ENCODE peak calls at places on chromosome 1, in nine cellular contexts. A, M, N, G, O, L, Z, C and I are unnamed samples. For H3K4me1, the result is how much of the 10 kb centered on the place peaks cover.

GRCh38 chr1:229196404-229197224 is 74.3 kb upstream of the RAB4A start:
- DNase-seq in N (no peak), G (no peak), O (peak), C (no peak), L (no peak), Z (no peak), A (no peak), M (no peak), I (no peak)

GRCh38 chr1:166197597-166197996 is 30.8 kb upstream of the FAM78B start:
- DNase-seq in A (no peak), O (no peak), N (no peak), C (no peak), Z (no peak), G (no peak), M (no peak), L (no peak), I (no peak)

GRCh38 chr1:3902546-3902945 is 2.5 kb upstream of the C1orf174 start:
- DNase-seq in Z (no peak), G (no peak), A (no peak), O (peak), L (no peak), C (no peak), M (no peak), N (no peak), I (no peak)

GRCh38 chr1:53954128-53954527 is 8.0 kb downstream of the LRRC42 start:
- DNase-seq in A (no peak), Z (no peak), C (no peak), G (no peak), N (no peak), L (no peak), M (no peak), O (no peak), I (no peak)

GRCh38 chr1:194658090-194658439 is 1471.7 kb upstream of the B3GALT2 start:
- DNase-seq in L (no peak), Z (no peak), M (peak), C (no peak), A (no peak), O (no peak), G (no peak), N (no peak), I (no peak)

GRCh38 chr1:180027949-180028445 is 73.4 kb downstream of the CEP350 start:
- DNase-seq in L (no peak), G (no peak), C (no peak), Z (no peak), A (no peak), N (no peak), O (peak), M (no peak), I (no peak)

GRCh38 chr1:24415910-24416665 is 486 bp downstream of the NIPAL3 start:
- DNase-seq in M (peak), Z (peak), G (no peak), A (no peak), L (no peak), C (peak), O (peak), N (no peak), I (no peak)

GRCh38 chr1:153531638-153532037 is 4.2 kb downstream of the S100A6 start:
- DNase-seq in C (no peak), N (no peak), L (no peak), G (no peak), A (no peak), O (no peak), M (no peak), Z (no peak), I (no peak)

GRCh38 chr1:112146201-112146715 is 156.8 kb upstream of the KCND3 start:
- DNase-seq in A (no peak), G (no peak), Z (no peak), M (no peak), C (no peak), O (no peak), L (no peak), N (no peak), I (no peak)

GRCh38 chr1:11174271-11174942 is 14.7 kb upstream of the ANGPTL7 start:
- DNase-seq in Z (peak), O (no peak), G (no peak), A (no peak), N (no peak), C (no peak), L (no peak), M (no peak), I (no peak)

GRCh38 chr1:203934027-203934426 is 72.6 kb downstream of the SNRPE start:
- DNase-seq in L (no peak), A (no peak), N (no peak), O (no peak), G (no peak), M (no peak), Z (no peak), C (no peak), I (no peak)

GRCh38 chr1:210828996-210829596 is 304.9 kb downstream of the KCNH1 start:
- DNase-seq in L (no peak), A (no peak), O (no peak), Z (no peak), N (no peak), C (no peak), G (no peak), M (no peak), I (no peak)

GRCh38 chr1:68495532-68495931 is 1.4 kb downstream of the DEPDC1 start:
- DNase-seq in N (no peak), L (no peak), Z (peak), G (no peak), C (no peak), A (no peak), M (peak), O (peak), I (no peak)

GRCh38 chr1:43910359-43910758 is 23.2 kb upstream of the ARTN start:
- DNase-seq in Z (no peak), L (no peak), C (no peak), M (no peak), O (no peak), G (no peak), A (no peak), N (no peak), I (no peak)

GRCh38 chr1:15154480-15155036 is 1.0 kb downstream of the TMEM51 start:
- DNase-seq in M (no peak), Z (peak), C (peak), O (peak), G (peak), N (no peak), A (peak), L (peak), I (no peak)

GRCh38 chr1:59768752-59769411 is 45.9 kb upstream of the HOOK1 start:
- DNase-seq in L (no peak), N (no peak), A (no peak), O (no peak), G (no peak), C (no peak), Z (no peak), M (no peak), I (no peak)

GRCh38 chr1:199585392-199585791 is 442.1 kb upstream of the NR5A2 start:
- DNase-seq in G (no peak), O (peak), L (no peak), C (no peak), M (no peak), A (no peak), N (no peak), Z (no peak), I (no peak)

GRCh38 chr1:60279798-60280197 is 206.2 kb upstream of the C1orf87 start:
- DNase-seq in M (no peak), A (no peak), N (no peak), L (no peak), O (peak), G (no peak), C (no peak), Z (no peak), I (no peak)

GRCh38 chr1:179807691-179808485 is 64.8 kb downstream of the FAM163A start:
- DNase-seq in O (peak), Z (peak), N (no peak), L (no peak), C (no peak), A (no peak), M (peak), G (no peak), I (no peak)

GRCh38 chr1:166952002-166952746 is 23.2 kb downstream of the ILDR2 start:
- DNase-seq in G (no peak), N (no peak), C (no peak), O (peak), A (no peak), M (no peak), L (peak), Z (no peak), I (peak)

GRCh38 chr1:197127513-197127912 is 19.0 kb downstream of the ASPM start:
- DNase-seq in M (no peak), Z (no peak), A (no peak), L (no peak), O (peak), N (no peak), G (no peak), C (no peak), I (no peak)

DNA sequence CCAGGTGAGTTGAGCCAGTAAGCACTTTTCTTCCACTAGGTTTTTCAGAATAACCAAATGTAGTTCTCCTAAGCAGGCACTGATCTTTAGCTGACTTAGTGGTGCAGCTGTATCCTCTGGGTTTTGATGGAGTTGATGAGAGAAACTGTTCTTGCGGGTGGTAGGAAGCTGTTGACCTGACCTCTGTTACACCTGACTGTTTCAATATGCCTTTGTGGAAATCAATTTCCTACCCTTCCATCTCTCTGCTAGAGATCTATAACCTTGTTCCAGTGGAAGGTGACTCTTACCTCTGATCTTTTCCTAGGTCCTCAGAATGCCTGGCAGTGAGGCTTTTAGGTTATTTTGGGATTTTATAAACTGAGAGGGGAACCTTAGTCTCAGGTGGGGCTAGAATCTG is 51.6 kb upstream of the MACF1 start:
- DNase-seq in N (no peak), L (no peak), O (no peak), G (no peak), C (no peak), A (no peak), M (no peak), Z (no peak), I (no peak)
- H3K4me1 ChIP-seq in N (under half), L (under half), O (under half), G (under half), C (under half), A (under half), M (under half), Z (under half), I (under half)

GRCh38 chr1:248853023-248853422 is 5.9 kb downstream of the ZNF692 start:
- DNase-seq in N (no peak), A (no peak), C (no peak), M (no peak), O (peak), Z (no peak), G (no peak), L (no peak), I (no peak)

GRCh38 chr1:248855580-248855979 is 3.3 kb downstream of the ZNF692 start:
- DNase-seq in G (no peak), M (no peak), C (no peak), L (no peak), A (no peak), O (no peak), Z (no peak), N (no peak), I (no peak)

GRCh38 chr1:248852548-248852947 is 6.3 kb downstream of the ZNF692 start:
- DNase-seq in C (no peak), O (no peak), L (no peak), N (no peak), M (no peak), Z (no peak), G (no peak), A (no peak), I (no peak)

GRCh38 chr1:248856176-248856575 is 2.7 kb downstream of the ZNF692 start:
- DNase-seq in A (no peak), L (no peak), G (no peak), C (no peak), O (no peak), N (no peak), M (no peak), Z (no peak), I (no peak)

DNA sequence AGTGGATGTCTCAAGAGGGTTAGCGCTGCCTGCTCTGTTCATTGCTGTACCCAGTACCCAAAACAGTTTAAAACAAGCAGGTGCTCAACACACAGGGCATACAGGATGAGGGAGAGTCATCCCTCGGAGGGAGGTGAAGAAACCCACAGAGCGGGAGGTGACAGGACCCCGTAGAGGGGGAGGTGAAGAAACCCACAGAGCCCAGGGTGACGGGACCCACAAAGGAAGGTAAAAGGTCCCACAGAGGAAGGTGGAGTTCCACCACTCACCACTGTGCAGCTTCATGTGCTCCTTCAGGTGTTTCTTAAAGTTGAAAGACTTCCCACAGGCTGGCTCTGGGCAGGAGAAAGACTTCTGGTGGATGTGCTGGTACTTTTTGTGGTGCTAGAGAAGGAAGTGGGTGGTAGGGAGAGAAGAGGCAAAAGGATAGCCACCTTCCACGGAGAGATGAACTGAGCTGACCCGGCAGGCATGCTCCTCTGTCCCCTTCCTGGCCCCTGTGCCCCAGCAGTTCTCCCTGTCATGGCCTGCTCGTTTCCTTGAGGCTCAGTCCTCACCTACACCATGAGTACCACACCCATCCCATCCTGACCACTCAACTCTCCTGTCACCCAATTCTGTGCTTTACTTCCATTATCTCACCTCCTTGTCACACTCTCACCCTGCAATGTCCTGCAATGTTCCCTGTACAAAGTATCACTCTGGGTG is 5.1 kb downstream of the ZNF692 start:
- DNase-seq in L (no peak), G (no peak), M (no peak), N (no peak), C (no peak), A (no peak), O (no peak), Z (no peak), I (no peak)
- H3K4me1 ChIP-seq in L (under half), G (under half), M (under half), N (under half), C (under half), A (under half), O (under half), Z (under half), I (under half)

GRCh38 chr1:63255153-63255552 is 67.2 kb upstream of the FOXD3 start:
- DNase-seq in G (no peak), M (no peak), O (no peak), N (no peak), Z (no peak), A (no peak), L (no peak), C (no peak), I (no peak)
- H3K4me1 ChIP-seq in G (under half), M (under half), O (under half), N (under half), Z (under half), A (under half), L (under half), C (under half), I (under half)

DNA sequence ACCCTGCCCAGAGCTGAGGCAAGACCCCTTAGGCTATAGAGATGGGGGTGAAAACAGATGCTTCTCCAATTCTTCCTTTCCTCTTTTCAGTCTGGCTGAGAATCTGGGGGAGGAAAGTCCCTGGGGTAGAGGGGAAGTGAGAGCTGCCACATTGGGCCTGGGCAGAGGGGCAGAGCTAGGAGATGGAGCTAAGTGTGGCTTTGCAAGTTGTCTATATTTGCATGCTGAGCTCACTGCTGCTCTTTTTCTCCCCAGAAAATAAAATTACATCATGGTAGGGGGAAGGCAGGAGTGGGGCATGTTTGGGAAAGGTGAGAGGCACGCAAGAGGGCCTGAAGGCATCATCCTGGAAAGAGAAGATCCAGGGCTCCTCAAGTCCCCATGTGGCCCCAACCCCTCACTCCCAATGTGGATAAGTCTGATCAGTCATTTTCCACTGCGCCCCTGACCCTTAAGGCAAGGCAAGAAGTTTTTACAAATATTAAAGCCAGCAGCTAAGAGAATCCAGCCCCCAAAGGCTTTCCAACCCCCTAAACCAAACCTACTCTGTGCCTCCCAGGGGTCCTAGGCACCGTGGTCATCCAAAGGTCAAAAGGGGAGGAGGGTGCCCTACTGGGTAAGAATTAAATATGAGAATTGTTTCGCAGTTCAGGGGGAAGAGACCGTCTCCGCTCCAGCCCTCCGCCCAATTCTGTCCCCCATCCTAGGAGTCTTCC is 500 bp upstream of the PEA15 start:
- DNase-seq in C (no peak), O (peak), G (no peak), M (no peak), Z (no peak), L (peak), A (no peak), N (no peak), I (no peak)
- H3K4me1 ChIP-seq in C (under half), O (under half), G (under half), M (under half), Z (under half), L (under half), A (under half), N (under half), I (under half)

GRCh38 chr1:12255918-12256317 is 26.1 kb downstream of the VPS13D start:
- DNase-seq in M (no peak), L (no peak), G (no peak), A (no peak), N (no peak), C (no peak), Z (no peak), O (no peak), I (no peak)
- H3K4me1 ChIP-seq in M (under half), L (under half), G (under half), A (under half), N (under half), C (under half), Z (under half), O (under half), I (under half)